ENCODE peak calls at places on chromosomes 7 and 10, in eight cellular contexts. One of them, this sample, is unnamed.

GRCh38 chr7:135168001-135168400 is 2.5 kb downstream of the CYREN start:
- DNase-seq in fibroblast of the aortic adventitia: no peak
- DNase-seq in AG04449: no peak
- DNase-seq in Caco-2: no peak
- DNase-seq in heart left ventricle: no peak
- DNase-seq in GM23248: peak; percentile 21
- DNase-seq in prostate gland: no peak
- DNase-seq in thoracic aorta: no peak
- DNase-seq in this sample: no peak

GRCh38 chr7:80918406-80918805 is 445 bp downstream of the SEMA3C start:
- DNase-seq in prostate gland: peak; percentile 15
- DNase-seq in heart left ventricle: no peak
- DNase-seq in fibroblast of the aortic adventitia: no peak
- DNase-seq in thoracic aorta: no peak
- DNase-seq in GM23248: peak; percentile 60
- DNase-seq in AG04449: no peak
- DNase-seq in Caco-2: peak; percentile 29
- DNase-seq in this sample: peak; percentile 87

GRCh38 chr10:34386911-34387310 is 428.2 kb downstream of the PARD3 start:
- DNase-seq in heart left ventricle: no peak
- DNase-seq in thoracic aorta: no peak
- DNase-seq in fibroblast of the aortic adventitia: no peak
- DNase-seq in GM23248: no peak
- DNase-seq in AG04449: no peak
- DNase-seq in prostate gland: no peak
- DNase-seq in Caco-2: no peak
- DNase-seq in this sample: no peak

GRCh38 chr10:114967071-114967470 is 29.1 kb downstream of the TRUB1 start:
- DNase-seq in AG04449: no peak
- DNase-seq in thoracic aorta: no peak
- DNase-seq in GM23248: no peak
- DNase-seq in heart left ventricle: no peak
- DNase-seq in prostate gland: no peak
- DNase-seq in Caco-2: no peak
- DNase-seq in fibroblast of the aortic adventitia: peak; percentile 5
- DNase-seq in this sample: no peak

GRCh38 chr7:55420535-55420934 is 55.4 kb downstream of the LANCL2 start:
- DNase-seq in GM23248: peak; percentile 27
- DNase-seq in Caco-2: peak; percentile 33
- DNase-seq in heart left ventricle: no peak
- DNase-seq in AG04449: no peak
- DNase-seq in fibroblast of the aortic adventitia: no peak
- DNase-seq in thoracic aorta: no peak
- DNase-seq in prostate gland: no peak
- DNase-seq in this sample: no peak

GRCh38 chr7:93813514-93813913 is 77.0 kb downstream of the TFPI2 start:
- DNase-seq in GM23248: no peak
- DNase-seq in prostate gland: no peak
- DNase-seq in AG04449: no peak
- DNase-seq in Caco-2: no peak
- DNase-seq in thoracic aorta: no peak
- DNase-seq in fibroblast of the aortic adventitia: no peak
- DNase-seq in heart left ventricle: no peak
- DNase-seq in this sample: no peak

GRCh38 chr10:59177031-59177861 is 803 bp downstream of the PHYHIPL start:
- DNase-seq in GM23248: peak; percentile 91
- DNase-seq in thoracic aorta: no peak
- DNase-seq in AG04449: peak; percentile 21
- DNase-seq in heart left ventricle: no peak
- DNase-seq in prostate gland: peak; percentile 46
- DNase-seq in Caco-2: peak; percentile 85
- DNase-seq in fibroblast of the aortic adventitia: peak; percentile 85
- DNase-seq in this sample: peak; percentile 96

GRCh38 chr10:91036807-91037405 is 116.0 kb upstream of the ANKRD1 start:
- DNase-seq in thoracic aorta: no peak
- DNase-seq in prostate gland: no peak
- DNase-seq in fibroblast of the aortic adventitia: peak; percentile 64
- DNase-seq in GM23248: peak; percentile 6
- DNase-seq in AG04449: no peak
- DNase-seq in Caco-2: no peak
- DNase-seq in heart left ventricle: no peak
- DNase-seq in this sample: peak; percentile 23

GRCh38 chr7:17580861-17581260 is 282.4 kb downstream of the AHR start:
- DNase-seq in AG04449: no peak
- DNase-seq in heart left ventricle: no peak
- DNase-seq in Caco-2: no peak
- DNase-seq in fibroblast of the aortic adventitia: no peak
- DNase-seq in thoracic aorta: no peak
- DNase-seq in prostate gland: no peak
- DNase-seq in GM23248: peak; percentile 51
- DNase-seq in this sample: no peak

GRCh38 chr7:135976312-135977019 is 693 bp downstream of the MTPN start:
- DNase-seq in GM23248: peak; percentile 46
- DNase-seq in prostate gland: no peak
- DNase-seq in heart left ventricle: no peak
- DNase-seq in fibroblast of the aortic adventitia: no peak
- DNase-seq in Caco-2: peak; percentile 52
- DNase-seq in AG04449: no peak
- DNase-seq in thoracic aorta: no peak
- DNase-seq in this sample: peak; percentile 58

GRCh38 chr10:75492151-75492550 is 60.7 kb downstream of the LRMDA start:
- DNase-seq in fibroblast of the aortic adventitia: peak; percentile 57
- DNase-seq in heart left ventricle: no peak
- DNase-seq in thoracic aorta: no peak
- DNase-seq in Caco-2: no peak
- DNase-seq in AG04449: no peak
- DNase-seq in prostate gland: no peak
- DNase-seq in GM23248: no peak
- DNase-seq in this sample: no peak

GRCh38 chr10:112643600-112643999 is 196.6 kb downstream of the VTI1A start:
- DNase-seq in heart left ventricle: no peak
- DNase-seq in GM23248: no peak
- DNase-seq in Caco-2: peak; percentile 24
- DNase-seq in prostate gland: no peak
- DNase-seq in AG04449: no peak
- DNase-seq in thoracic aorta: no peak
- DNase-seq in fibroblast of the aortic adventitia: no peak
- DNase-seq in this sample: no peak

GRCh38 chr10:126001579-126001978 is 105.2 kb downstream of the FANK1 start:
- DNase-seq in GM23248: peak; percentile 50
- DNase-seq in fibroblast of the aortic adventitia: peak; percentile 22
- DNase-seq in thoracic aorta: no peak
- DNase-seq in AG04449: no peak
- DNase-seq in Caco-2: no peak
- DNase-seq in heart left ventricle: no peak
- DNase-seq in prostate gland: no peak
- DNase-seq in this sample: no peak

GRCh38 chr7:16801111-16801542 is 3.7 kb downstream of the AGR2 start:
- DNase-seq in prostate gland: no peak
- DNase-seq in thoracic aorta: no peak
- DNase-seq in AG04449: peak; percentile 28
- DNase-seq in GM23248: peak; percentile 84
- DNase-seq in heart left ventricle: no peak
- DNase-seq in Caco-2: peak; percentile 44
- DNase-seq in fibroblast of the aortic adventitia: peak; percentile 69
- DNase-seq in this sample: peak; percentile 84

GRCh38 chr7:6294839-6295238 is 22.4 kb upstream of the CYTH3 start:
- DNase-seq in fibroblast of the aortic adventitia: no peak
- DNase-seq in AG04449: no peak
- DNase-seq in thoracic aorta: no peak
- DNase-seq in heart left ventricle: no peak
- DNase-seq in prostate gland: no peak
- DNase-seq in Caco-2: no peak
- DNase-seq in GM23248: no peak
- DNase-seq in this sample: no peak

GRCh38 chr10:12469345-12469744 is 120.0 kb downstream of the CAMK1D start:
- DNase-seq in Caco-2: no peak
- DNase-seq in AG04449: no peak
- DNase-seq in thoracic aorta: no peak
- DNase-seq in heart left ventricle: no peak
- DNase-seq in GM23248: no peak
- DNase-seq in prostate gland: no peak
- DNase-seq in fibroblast of the aortic adventitia: no peak
- DNase-seq in this sample: no peak

GRCh38 chr10:69359089-69360025 is 57.4 kb downstream of the TACR2 start:
- DNase-seq in Caco-2: no peak
- DNase-seq in AG04449: no peak
- DNase-seq in prostate gland: no peak
- DNase-seq in GM23248: no peak
- DNase-seq in heart left ventricle: peak; percentile 17
- DNase-seq in thoracic aorta: no peak
- DNase-seq in fibroblast of the aortic adventitia: no peak
- DNase-seq in this sample: peak; percentile 14

GRCh38 chr10:122234416-122234815 is 36.7 kb upstream of the BTBD16 start:
- DNase-seq in heart left ventricle: no peak
- DNase-seq in Caco-2: no peak
- DNase-seq in GM23248: no peak
- DNase-seq in fibroblast of the aortic adventitia: no peak
- DNase-seq in thoracic aorta: no peak
- DNase-seq in AG04449: no peak
- DNase-seq in prostate gland: no peak
- DNase-seq in this sample: no peak

GRCh38 chr7:15503603-15504280 is 58.1 kb downstream of the AGMO start:
- DNase-seq in thoracic aorta: no peak
- DNase-seq in GM23248: peak; percentile 38
- DNase-seq in prostate gland: no peak
- DNase-seq in fibroblast of the aortic adventitia: peak; percentile 51
- DNase-seq in heart left ventricle: no peak
- DNase-seq in Caco-2: no peak
- DNase-seq in AG04449: no peak
- DNase-seq in this sample: no peak

GRCh38 chr10:100744136-100744979 is 1.0 kb upstream of the PAX2 start:
- DNase-seq in Caco-2: peak; percentile 38
- DNase-seq in heart left ventricle: no peak
- DNase-seq in fibroblast of the aortic adventitia: no peak
- DNase-seq in AG04449: no peak
- DNase-seq in GM23248: no peak
- DNase-seq in prostate gland: no peak
- DNase-seq in thoracic aorta: no peak
- DNase-seq in this sample: peak; percentile 86

GRCh38 chr7:149330914-149331567 is 69.0 kb downstream of the ZNF783 start:
- DNase-seq in GM23248: no peak
- DNase-seq in AG04449: no peak
- DNase-seq in thoracic aorta: no peak
- DNase-seq in heart left ventricle: no peak
- DNase-seq in prostate gland: no peak
- DNase-seq in Caco-2: peak; percentile 8
- DNase-seq in fibroblast of the aortic adventitia: no peak
- DNase-seq in this sample: no peak

DNA sequence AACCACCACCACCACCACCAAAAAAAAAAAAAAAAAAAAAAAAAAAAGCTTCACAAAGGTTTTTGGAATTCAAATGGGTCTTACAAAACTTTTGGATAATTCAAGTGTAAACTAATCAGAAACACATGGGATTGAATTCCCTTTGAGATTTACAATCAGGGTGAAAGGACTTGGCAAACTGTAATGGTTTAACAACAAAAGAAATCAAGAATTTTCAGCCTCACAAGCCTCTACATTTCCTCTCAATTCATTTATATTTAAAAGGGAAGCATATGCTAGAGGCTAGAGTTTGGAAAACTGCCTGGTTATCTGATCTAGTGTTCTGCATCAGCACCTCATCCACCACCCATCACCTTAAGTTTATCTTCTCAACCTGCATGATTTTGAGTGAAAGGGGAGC is 120.6 kb downstream of the TES start:
- DNase-seq in GM23248: peak; percentile 46
- DNase-seq in thoracic aorta: no peak
- DNase-seq in fibroblast of the aortic adventitia: peak; percentile 96
- DNase-seq in prostate gland: no peak
- DNase-seq in AG04449: no peak
- DNase-seq in heart left ventricle: no peak
- DNase-seq in Caco-2: no peak
- DNase-seq in this sample: no peak
- H3K4me3 ChIP-seq in GM23248: no peak overlapping the region
- H3K4me3 ChIP-seq in thoracic aorta: no peak overlapping the region
- H3K4me3 ChIP-seq in fibroblast of the aortic adventitia: no peak overlapping the region
- H3K4me3 ChIP-seq in prostate gland: no peak overlapping the region
- H3K4me3 ChIP-seq in AG04449: no peak overlapping the region
- H3K4me3 ChIP-seq in heart left ventricle: no peak overlapping the region
- H3K4me3 ChIP-seq in Caco-2: no peak overlapping the region
- H3K4me3 ChIP-seq in this sample: no peak overlapping the region

GRCh38 chr7:142866361-142867096 is 11.7 kb downstream of the EPHB6 start:
- DNase-seq in fibroblast of the aortic adventitia: peak; percentile 22
- DNase-seq in Caco-2: peak; percentile 70
- DNase-seq in AG04449: no peak
- DNase-seq in thoracic aorta: no peak
- DNase-seq in GM23248: peak; percentile 35
- DNase-seq in heart left ventricle: peak; percentile 57
- DNase-seq in prostate gland: peak; percentile 57
- DNase-seq in this sample: peak; percentile 88

GRCh38 chr7:142867398-142868187 is 12.7 kb downstream of the EPHB6 start:
- DNase-seq in thoracic aorta: no peak
- DNase-seq in heart left ventricle: peak; percentile 42
- DNase-seq in prostate gland: no peak
- DNase-seq in fibroblast of the aortic adventitia: no peak
- DNase-seq in GM23248: no peak
- DNase-seq in AG04449: no peak
- DNase-seq in Caco-2: no peak
- DNase-seq in this sample: peak; percentile 84

GRCh38 chr7:142865766-142866165 is 10.9 kb downstream of the EPHB6 start:
- DNase-seq in prostate gland: no peak
- DNase-seq in heart left ventricle: no peak
- DNase-seq in Caco-2: no peak
- DNase-seq in AG04449: no peak
- DNase-seq in fibroblast of the aortic adventitia: no peak
- DNase-seq in GM23248: no peak
- DNase-seq in thoracic aorta: no peak
- DNase-seq in this sample: peak; percentile 80

GRCh38 chr7:142868188-142868811 is 13.4 kb downstream of the EPHB6 start:
- DNase-seq in Caco-2: no peak
- DNase-seq in fibroblast of the aortic adventitia: no peak
- DNase-seq in prostate gland: no peak
- DNase-seq in AG04449: no peak
- DNase-seq in GM23248: no peak
- DNase-seq in heart left ventricle: no peak
- DNase-seq in thoracic aorta: no peak
- DNase-seq in this sample: peak; percentile 53

GRCh38 chr7:142867097-142867378 is 12.2 kb downstream of the EPHB6 start:
- DNase-seq in AG04449: no peak
- DNase-seq in Caco-2: no peak
- DNase-seq in prostate gland: no peak
- DNase-seq in fibroblast of the aortic adventitia: no peak
- DNase-seq in thoracic aorta: no peak
- DNase-seq in heart left ventricle: no peak
- DNase-seq in GM23248: no peak
- DNase-seq in this sample: peak; percentile 48
- H3K4me3 ChIP-seq in AG04449: no peak overlapping the region
- H3K4me3 ChIP-seq in Caco-2: no peak overlapping the region
- H3K4me3 ChIP-seq in prostate gland: no peak overlapping the region
- H3K4me3 ChIP-seq in fibroblast of the aortic adventitia: no peak overlapping the region
- H3K4me3 ChIP-seq in thoracic aorta: no peak overlapping the region
- H3K4me3 ChIP-seq in heart left ventricle: no peak overlapping the region
- H3K4me3 ChIP-seq in GM23248: no peak overlapping the region
- H3K4me3 ChIP-seq in this sample: no peak overlapping the region

GRCh38 chr7:74093671-74094223 is 10.1 kb downstream of the LIMK1 start:
- DNase-seq in fibroblast of the aortic adventitia: no peak
- DNase-seq in thoracic aorta: no peak
- DNase-seq in Caco-2: no peak
- DNase-seq in heart left ventricle: peak; percentile 57
- DNase-seq in AG04449: no peak
- DNase-seq in prostate gland: no peak
- DNase-seq in GM23248: no peak
- DNase-seq in this sample: no peak
- H3K4me3 ChIP-seq in fibroblast of the aortic adventitia: no peak overlapping the region
- H3K4me3 ChIP-seq in thoracic aorta: peak overlapping the region; percentile 71
- H3K4me3 ChIP-seq in Caco-2: no peak overlapping the region
- H3K4me3 ChIP-seq in heart left ventricle: peak overlapping the region; percentile 44
- H3K4me3 ChIP-seq in AG04449: peak overlapping the region; percentile 47
- H3K4me3 ChIP-seq in prostate gland: no peak overlapping the region
- H3K4me3 ChIP-seq in GM23248: no peak overlapping the region
- H3K4me3 ChIP-seq in this sample: peak overlapping the region; percentile 62

GRCh38 chr10:19819419-19820033 is 3.3 kb downstream of the PLXDC2 start:
- DNase-seq in prostate gland: peak; percentile 71
- DNase-seq in fibroblast of the aortic adventitia: peak; percentile 66
- DNase-seq in GM23248: peak; percentile 65
- DNase-seq in Caco-2: peak; percentile 52
- DNase-seq in heart left ventricle: no peak
- DNase-seq in AG04449: no peak
- DNase-seq in thoracic aorta: no peak
- DNase-seq in this sample: peak; percentile 94
- H3K4me3 ChIP-seq in prostate gland: no peak overlapping the region
- H3K4me3 ChIP-seq in fibroblast of the aortic adventitia: no peak overlapping the region
- H3K4me3 ChIP-seq in GM23248: no peak overlapping the region
- H3K4me3 ChIP-seq in Caco-2: no peak overlapping the region
- H3K4me3 ChIP-seq in heart left ventricle: peak overlapping the region; percentile 81
- H3K4me3 ChIP-seq in AG04449: no peak overlapping the region
- H3K4me3 ChIP-seq in thoracic aorta: peak overlapping the region; percentile 98
- H3K4me3 ChIP-seq in this sample: no peak overlapping the region